ENCODE peak calls at places on chromosomes 2 and 18, in seven cellular contexts. E, B, A, M, V, X and C are unnamed samples. For H3K4me1 and H3K9me3, the result is how much of the 10 kb centered on the place peaks cover.

GRCh38 chr2:237097911-237098702 is 12.4 kb downstream of the COPS8 start:
- DNase-seq in E (no peak), B (peak), A (no peak), M (no peak), V (no peak), X (no peak), C (peak)

GRCh38 chr2:23436346-23437099 is 51.5 kb downstream of the KLHL29 start:
- DNase-seq in E (no peak), B (peak), A (no peak), M (no peak), V (no peak), X (no peak), C (no peak)

GRCh38 chr2:231110551-231110950 is 14.3 kb downstream of the HTR2B start:
- DNase-seq in E (no peak), B (peak), A (no peak), M (no peak), V (no peak), X (no peak), C (peak)

GRCh38 chr18:63161032-63161727 is 158.4 kb downstream of the BCL2 start:
- DNase-seq in E (no peak), B (no peak), A (no peak), M (no peak), V (no peak), X (no peak), C (no peak)

GRCh38 chr2:164785447-164785846 is 56.2 kb downstream of the COBLL1 start:
- DNase-seq in E (no peak), B (no peak), A (no peak), M (no peak), V (no peak), X (no peak), C (peak)

GRCh38 chr18:56575819-56576663 is 62.4 kb downstream of the TXNL1 start:
- DNase-seq in E (no peak), B (peak), A (no peak), M (peak), V (peak), X (no peak), C (peak)

GRCh38 chr2:70935468-70936164 is at the start of gene ATP6V1B1:
- DNase-seq in E (no peak), B (no peak), A (no peak), M (no peak), V (no peak), X (no peak), C (peak)

GRCh38 chr2:122683018-122683417 is 927.6 kb downstream of the TSN start:
- DNase-seq in E (no peak), B (no peak), A (no peak), M (no peak), V (no peak), X (no peak), C (no peak)

GRCh38 chr2:39140322-39140847 is 19.5 kb upstream of the SOS1 start:
- DNase-seq in E (no peak), B (no peak), A (no peak), M (no peak), V (no peak), X (no peak), C (no peak)

GRCh38 chr2:144516981-144517824 is 2.7 kb downstream of the ZEB2 start:
- DNase-seq in E (peak), B (peak), A (no peak), M (no peak), V (peak), X (peak), C (peak)
- H3K4me1 ChIP-seq in E (under half), B (under half), A (under half), M (under half), V (under half), X (under half), C (under half)

GRCh38 chr2:15832849-15833680 is 107.3 kb upstream of the MYCN start:
- DNase-seq in E (no peak), B (no peak), A (no peak), M (no peak), V (no peak), X (no peak), C (no peak)

GRCh38 chr2:15834381-15835031 is 105.8 kb upstream of the MYCN start:
- DNase-seq in E (no peak), B (no peak), A (no peak), M (no peak), V (no peak), X (no peak), C (no peak)

GRCh38 chr2:15831150-15831549 is 109.2 kb upstream of the MYCN start:
- DNase-seq in E (no peak), B (no peak), A (no peak), M (no peak), V (no peak), X (no peak), C (no peak)

GRCh38 chr2:15832310-15832709 is 108.0 kb upstream of the MYCN start:
- DNase-seq in E (no peak), B (no peak), A (no peak), M (no peak), V (no peak), X (no peak), C (no peak)

GRCh38 chr2:15833731-15834130 is 106.6 kb upstream of the MYCN start:
- DNase-seq in E (no peak), B (no peak), A (no peak), M (no peak), V (no peak), X (no peak), C (no peak)
- H3K4me3 ChIP-seq in E (no peak), B (no peak), A (no peak), M (no peak), V (no peak), X (no peak), C (no peak)

DNA sequence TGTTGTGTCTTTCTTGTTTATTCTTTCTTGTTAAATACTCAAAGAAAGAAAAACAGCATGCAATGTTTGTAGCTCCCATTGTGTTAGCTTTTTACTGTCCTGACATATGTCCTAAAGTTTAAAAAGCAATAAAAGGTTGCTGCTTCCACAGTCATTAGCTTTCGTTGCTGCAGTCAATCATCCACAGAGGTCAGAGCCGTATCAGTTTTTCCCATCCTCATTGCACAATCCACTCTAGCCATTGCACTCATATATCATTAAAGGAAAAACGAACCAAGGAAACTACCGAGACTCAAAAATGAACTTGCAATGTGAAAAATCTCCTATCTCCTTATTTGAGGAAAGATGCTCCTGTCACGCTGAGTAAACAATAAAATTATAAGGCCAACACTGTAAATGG is 954.1 kb downstream of the DPP10 start:
- DNase-seq in E (no peak), B (no peak), A (no peak), M (no peak), V (no peak), X (no peak), C (no peak)
- H3K9me3 ChIP-seq in E (under half), B (under half), A (under half), M (under half), V (under half), X (under half), C (under half)

DNA sequence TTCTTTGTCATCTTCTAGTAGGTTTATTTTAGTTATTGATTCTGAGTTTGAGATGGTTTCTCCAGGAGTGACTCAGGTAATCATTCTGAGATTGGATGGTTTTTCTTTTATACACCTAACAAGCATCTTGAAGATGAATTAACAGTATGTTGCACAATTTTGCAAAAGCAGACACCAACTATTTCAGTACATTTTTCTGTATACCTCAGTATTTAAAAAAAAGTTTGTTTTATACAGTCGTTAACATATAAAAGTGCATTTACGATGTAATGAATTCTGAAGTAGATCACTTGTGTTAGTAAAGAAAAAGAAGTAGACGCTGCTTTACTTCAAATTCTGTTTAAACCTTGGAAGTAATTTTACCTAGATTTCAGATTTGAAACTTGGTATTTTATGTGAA is 3.0 kb downstream of the VAPA start:
- DNase-seq in E (no peak), B (no peak), A (no peak), M (no peak), V (no peak), X (no peak), C (no peak)
- H3K4me1 ChIP-seq in E (under half), B (under half), A (under half), M (under half), V (under half), X (under half), C (under half)

DNA sequence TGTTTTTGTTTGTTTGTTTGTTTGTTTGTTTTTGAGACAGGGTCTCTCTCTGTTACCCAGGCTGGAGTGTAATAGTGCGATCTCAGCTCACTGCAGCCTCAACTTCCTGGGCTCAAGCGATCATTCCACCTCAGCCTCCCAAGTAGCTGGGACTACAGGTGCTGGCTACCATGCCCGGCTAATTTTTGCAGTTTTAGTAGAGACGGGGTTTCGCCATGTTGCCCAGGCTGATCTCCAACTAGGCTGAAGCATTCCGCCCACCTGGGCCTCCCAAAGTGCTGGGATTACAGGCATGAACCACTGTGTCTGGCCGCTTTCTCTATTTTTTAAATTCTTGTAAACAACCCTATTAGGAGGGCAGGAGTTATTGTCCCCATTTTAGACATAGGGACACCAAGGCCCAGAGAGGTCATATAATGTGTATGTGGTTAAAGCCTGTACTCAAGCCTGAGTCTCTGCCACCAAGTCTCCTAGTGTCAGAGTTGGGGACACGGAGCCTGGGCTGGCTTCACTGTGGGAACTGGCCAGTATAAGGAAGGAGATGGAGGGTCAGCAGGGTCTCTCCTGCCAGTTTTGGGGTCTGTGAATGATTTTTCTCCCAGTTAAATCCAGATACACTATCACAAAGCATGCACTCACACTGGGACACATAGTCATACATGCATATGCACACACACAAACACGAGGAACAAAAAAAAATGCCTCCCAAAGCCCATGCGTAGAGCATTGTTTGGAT is 27.5 kb upstream of the MCFD2 start:
- DNase-seq in E (no peak), B (no peak), A (no peak), M (no peak), V (no peak), X (no peak), C (no peak)
- H3K4me3 ChIP-seq in E (peak), B (peak), A (no peak), M (no peak), V (no peak), X (peak), C (no peak)

DNA sequence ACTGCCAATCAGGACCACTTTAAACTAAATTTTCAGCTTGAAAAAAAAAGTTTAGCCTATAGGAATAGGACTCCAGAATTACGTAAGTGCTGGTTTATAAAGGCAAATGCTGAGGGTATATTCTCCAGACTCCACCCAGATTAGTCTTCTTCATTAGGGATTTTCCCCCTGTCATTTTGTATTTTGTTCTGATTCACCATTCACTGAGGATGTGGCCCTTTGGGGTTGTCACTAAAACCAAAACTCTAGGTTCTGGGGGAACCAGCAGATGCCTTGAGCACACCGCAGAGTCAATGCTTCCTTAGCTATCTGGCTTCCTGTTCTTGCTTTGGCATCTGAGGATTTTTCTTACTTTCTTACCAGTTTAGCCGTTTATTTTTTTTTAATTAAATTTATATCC is 10.5 kb downstream of the SCYGR4 start:
- DNase-seq in E (no peak), B (no peak), A (no peak), M (no peak), V (no peak), X (no peak), C (no peak)
- H3K9me3 ChIP-seq in E (under half), B (under half), A (under half), M (under half), V (under half), X (under half), C (under half)